ENCODE peak calls at places on chromosomes 1 and 21, in six cellular contexts. One of them, this sample, is unnamed.
A peak's percentile ranks its signal among the peaks of the same experiment; 100 is the strongest.

GRCh38 chr1:118371612-118372011 is 186.6 kb upstream of the SPAG17 start:
- DNase-seq in fibroblast of pulmonary artery: no peak
- DNase-seq in upper lobe of right lung: no peak
- DNase-seq in ovary: no peak
- DNase-seq in neural progenitor cell: no peak
- DNase-seq in cardiac muscle cell: no peak
- DNase-seq in this sample: no peak

GRCh38 chr1:67642694-67643093 is 42.3 kb upstream of the GADD45A start:
- DNase-seq in neural progenitor cell: peak; percentile 92
- DNase-seq in ovary: no peak
- DNase-seq in fibroblast of pulmonary artery: peak; percentile 60
- DNase-seq in upper lobe of right lung: no peak
- DNase-seq in cardiac muscle cell: peak; percentile 51
- DNase-seq in this sample: no peak

GRCh38 chr1:94068831-94069648 is 51.9 kb downstream of the ABCA4 start:
- DNase-seq in ovary: no peak
- DNase-seq in upper lobe of right lung: peak; percentile 75
- DNase-seq in neural progenitor cell: peak; percentile 54
- DNase-seq in fibroblast of pulmonary artery: peak; percentile 54
- DNase-seq in cardiac muscle cell: peak; percentile 58
- DNase-seq in this sample: no peak

GRCh38 chr1:215637041-215637573 is 70.0 kb downstream of the KCTD3 start:
- DNase-seq in fibroblast of pulmonary artery: peak; percentile 55
- DNase-seq in upper lobe of right lung: no peak
- DNase-seq in ovary: peak; percentile 25
- DNase-seq in neural progenitor cell: no peak
- DNase-seq in cardiac muscle cell: peak; percentile 73
- DNase-seq in this sample: peak; percentile 84

GRCh38 chr1:184152502-184152901 is 101.0 kb downstream of the TSEN15 start:
- DNase-seq in ovary: no peak
- DNase-seq in neural progenitor cell: no peak
- DNase-seq in cardiac muscle cell: peak; percentile 70
- DNase-seq in upper lobe of right lung: no peak
- DNase-seq in fibroblast of pulmonary artery: peak; percentile 74
- DNase-seq in this sample: no peak

GRCh38 chr1:154860154-154860870 is 9.8 kb downstream of the KCNN3 start:
- DNase-seq in ovary: no peak
- DNase-seq in fibroblast of pulmonary artery: no peak
- DNase-seq in cardiac muscle cell: no peak
- DNase-seq in upper lobe of right lung: no peak
- DNase-seq in neural progenitor cell: no peak
- DNase-seq in this sample: no peak

GRCh38 chr1:111904478-111905218 is 84.8 kb downstream of the KCND3 start:
- DNase-seq in neural progenitor cell: peak; percentile 85
- DNase-seq in cardiac muscle cell: no peak
- DNase-seq in fibroblast of pulmonary artery: no peak
- DNase-seq in ovary: no peak
- DNase-seq in upper lobe of right lung: no peak
- DNase-seq in this sample: no peak

GRCh38 chr1:31787261-31787660 is 23.1 kb upstream of the ADGRB2 start:
- DNase-seq in neural progenitor cell: no peak
- DNase-seq in fibroblast of pulmonary artery: no peak
- DNase-seq in cardiac muscle cell: no peak
- DNase-seq in ovary: peak; percentile 22
- DNase-seq in upper lobe of right lung: peak; percentile 48
- DNase-seq in this sample: no peak

GRCh38 chr1:38115682-38116187 is 69.1 kb upstream of the POU3F1 start:
- DNase-seq in fibroblast of pulmonary artery: no peak
- DNase-seq in upper lobe of right lung: no peak
- DNase-seq in cardiac muscle cell: no peak
- DNase-seq in neural progenitor cell: no peak
- DNase-seq in ovary: no peak
- DNase-seq in this sample: no peak

GRCh38 chr1:201127755-201128455 is 921 bp upstream of the ASCL5 start:
- DNase-seq in ovary: no peak
- DNase-seq in neural progenitor cell: no peak
- DNase-seq in fibroblast of pulmonary artery: no peak
- DNase-seq in upper lobe of right lung: no peak
- DNase-seq in cardiac muscle cell: no peak
- DNase-seq in this sample: no peak

GRCh38 chr1:220012259-220012658 is 34.0 kb downstream of the EPRS1 start:
- DNase-seq in neural progenitor cell: no peak
- DNase-seq in cardiac muscle cell: peak; percentile 38
- DNase-seq in ovary: no peak
- DNase-seq in fibroblast of pulmonary artery: peak; percentile 31
- DNase-seq in upper lobe of right lung: no peak
- DNase-seq in this sample: no peak

GRCh38 chr1:40362699-40363098 is 10.8 kb upstream of the SMAP2 start:
- DNase-seq in neural progenitor cell: no peak
- DNase-seq in upper lobe of right lung: no peak
- DNase-seq in ovary: no peak
- DNase-seq in fibroblast of pulmonary artery: peak; percentile 73
- DNase-seq in cardiac muscle cell: peak; percentile 70
- DNase-seq in this sample: no peak

GRCh38 chr1:243409284-243409683 is 153.4 kb downstream of the SDCCAG8 start:
- DNase-seq in upper lobe of right lung: no peak
- DNase-seq in fibroblast of pulmonary artery: peak; percentile 23
- DNase-seq in neural progenitor cell: no peak
- DNase-seq in cardiac muscle cell: peak; percentile 4
- DNase-seq in ovary: no peak
- DNase-seq in this sample: no peak

GRCh38 chr1:213541641-213542040 is 446.1 kb upstream of the PROX1 start:
- DNase-seq in cardiac muscle cell: no peak
- DNase-seq in ovary: no peak
- DNase-seq in upper lobe of right lung: no peak
- DNase-seq in neural progenitor cell: no peak
- DNase-seq in fibroblast of pulmonary artery: no peak
- DNase-seq in this sample: no peak

GRCh38 chr1:64539808-64540207 is 69.9 kb downstream of the CACHD1 start:
- DNase-seq in cardiac muscle cell: peak; percentile 87
- DNase-seq in ovary: peak; percentile 85
- DNase-seq in fibroblast of pulmonary artery: peak; percentile 87
- DNase-seq in neural progenitor cell: no peak
- DNase-seq in upper lobe of right lung: no peak
- DNase-seq in this sample: no peak

DNA sequence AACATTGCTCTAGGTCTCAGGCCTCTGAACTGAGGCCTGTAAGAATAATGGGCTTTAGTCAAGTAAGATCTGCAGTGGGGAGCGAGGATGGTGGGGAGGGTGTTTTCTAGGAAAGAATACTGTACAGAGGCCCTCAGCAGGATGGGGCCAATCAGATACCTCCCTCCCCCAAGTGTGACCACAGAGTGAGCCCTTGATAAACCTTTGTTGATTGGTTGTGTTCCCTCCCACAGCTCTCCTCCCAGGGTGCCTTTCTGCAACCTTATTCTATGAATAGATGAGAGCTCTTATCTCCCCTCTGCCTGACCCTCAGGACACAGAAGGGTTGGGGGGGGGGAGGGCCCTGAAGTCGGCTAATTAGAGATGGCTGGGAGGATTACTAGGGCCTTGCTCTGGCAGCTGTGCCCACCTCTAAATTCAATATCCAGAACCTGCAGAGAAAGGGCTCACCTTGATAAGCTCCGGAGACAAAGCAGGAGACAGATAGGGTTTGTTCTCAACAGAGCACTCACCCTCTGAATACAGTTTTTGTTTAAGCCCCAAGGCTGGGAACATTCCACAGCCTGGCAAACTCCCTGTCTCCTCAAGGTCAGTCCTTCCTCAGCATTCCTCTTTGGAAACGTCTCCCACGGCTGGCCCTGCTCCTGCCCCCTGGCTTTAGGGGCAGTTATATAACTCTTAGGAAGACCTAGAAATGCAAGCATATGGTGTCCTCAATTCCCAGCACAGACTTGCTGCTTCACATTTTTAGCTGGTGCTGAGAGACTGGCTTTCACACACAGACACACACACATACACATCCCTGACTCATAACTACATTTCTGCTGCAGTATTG is 42.9 kb downstream of the ATP1A1 start:
- DNase-seq in fibroblast of pulmonary artery: peak; percentile 31
- DNase-seq in cardiac muscle cell: peak; percentile 25
- DNase-seq in upper lobe of right lung: no peak
- DNase-seq in ovary: peak; percentile 45
- DNase-seq in neural progenitor cell: peak; percentile 76
- DNase-seq in this sample: no peak
- TF ChIP-seq CTCF in fibroblast of pulmonary artery: peak; percentile 15
- TF ChIP-seq CTCF in cardiac muscle cell: peak; percentile 13
- TF ChIP-seq CTCF in upper lobe of right lung: no peak
- TF ChIP-seq CTCF in ovary: no peak
- TF ChIP-seq CTCF in neural progenitor cell: peak; percentile 34
- TF ChIP-seq CTCF in this sample: no peak

GRCh38 chr1:2525896-2526823 is at the start of gene PANK4:
- DNase-seq in upper lobe of right lung: peak; percentile 97
- DNase-seq in neural progenitor cell: peak; percentile 99
- DNase-seq in cardiac muscle cell: peak; percentile 96
- DNase-seq in fibroblast of pulmonary artery: peak; percentile 94
- DNase-seq in ovary: peak; percentile 90
- DNase-seq in this sample: peak; percentile 78
- TF ChIP-seq CTCF in upper lobe of right lung: no peak
- TF ChIP-seq CTCF in neural progenitor cell: no peak
- TF ChIP-seq CTCF in cardiac muscle cell: no peak
- TF ChIP-seq CTCF in fibroblast of pulmonary artery: no peak
- TF ChIP-seq CTCF in ovary: no peak
- TF ChIP-seq CTCF in this sample: no peak

GRCh38 chr1:6440198-6441126 is 15.9 kb downstream of the ESPN start:
- DNase-seq in ovary: no peak
- DNase-seq in cardiac muscle cell: peak; percentile 46
- DNase-seq in fibroblast of pulmonary artery: no peak
- DNase-seq in neural progenitor cell: peak; percentile 84
- DNase-seq in upper lobe of right lung: peak; percentile 89
- DNase-seq in this sample: no peak
- TF ChIP-seq CTCF in ovary: no peak
- TF ChIP-seq CTCF in cardiac muscle cell: peak; percentile 26
- TF ChIP-seq CTCF in fibroblast of pulmonary artery: no peak
- TF ChIP-seq CTCF in neural progenitor cell: peak; percentile 65
- TF ChIP-seq CTCF in upper lobe of right lung: peak; percentile 25
- TF ChIP-seq CTCF in this sample: no peak

GRCh38 chr21:25929859-25930520 is 195.2 kb downstream of the GABPA start:
- DNase-seq in ovary: no peak
- DNase-seq in fibroblast of pulmonary artery: peak; percentile 60
- DNase-seq in neural progenitor cell: peak; percentile 18
- DNase-seq in upper lobe of right lung: no peak
- DNase-seq in cardiac muscle cell: peak; percentile 52
- DNase-seq in this sample: no peak
- TF ChIP-seq CTCF in ovary: no peak
- TF ChIP-seq CTCF in fibroblast of pulmonary artery: no peak
- TF ChIP-seq CTCF in neural progenitor cell: peak; percentile 21
- TF ChIP-seq CTCF in upper lobe of right lung: no peak
- TF ChIP-seq CTCF in cardiac muscle cell: peak; percentile 17
- TF ChIP-seq CTCF in this sample: no peak

GRCh38 chr1:52662645-52663313 is 29.8 kb downstream of the SHISAL2A start:
- DNase-seq in fibroblast of pulmonary artery: peak; percentile 70
- DNase-seq in ovary: no peak
- DNase-seq in upper lobe of right lung: no peak
- DNase-seq in neural progenitor cell: peak; percentile 94
- DNase-seq in cardiac muscle cell: peak; percentile 72
- DNase-seq in this sample: no peak
- TF ChIP-seq CTCF in fibroblast of pulmonary artery: no peak
- TF ChIP-seq CTCF in ovary: no peak
- TF ChIP-seq CTCF in upper lobe of right lung: no peak
- TF ChIP-seq CTCF in neural progenitor cell: peak; percentile 12
- TF ChIP-seq CTCF in cardiac muscle cell: no peak
- TF ChIP-seq CTCF in this sample: no peak

DNA sequence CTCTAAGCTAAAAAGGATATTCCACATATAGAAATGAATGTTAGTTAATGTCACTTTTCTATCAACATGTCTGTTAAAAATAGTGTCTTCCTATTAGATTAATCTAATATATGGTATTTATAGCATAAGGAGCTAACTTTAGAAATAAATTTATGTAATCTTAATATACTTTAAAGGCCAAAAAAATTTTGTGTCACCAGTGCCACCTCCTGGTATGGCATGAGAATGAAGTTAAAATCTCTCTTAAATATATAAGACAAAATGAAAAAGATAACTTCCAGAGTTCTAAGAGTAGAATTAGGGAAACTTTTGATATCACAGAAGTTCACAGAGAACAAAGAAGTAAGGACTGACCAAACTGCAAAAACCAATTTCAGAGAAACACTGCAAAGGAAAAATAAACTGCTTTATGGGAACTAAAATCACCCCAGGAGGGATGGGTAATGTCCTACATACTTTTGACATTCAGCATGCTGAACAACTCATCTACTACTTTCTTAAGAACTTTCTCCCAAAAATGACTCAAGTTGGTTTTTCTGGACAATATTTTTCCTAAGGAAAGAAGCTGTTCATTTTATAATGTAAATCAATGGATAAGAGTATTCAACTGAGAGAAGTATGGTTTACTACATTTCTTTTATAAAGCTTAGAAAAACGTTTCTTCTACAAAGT is 82.8 kb downstream of the TRIM33 start:
- DNase-seq in cardiac muscle cell: peak; percentile 44
- DNase-seq in ovary: no peak
- DNase-seq in upper lobe of right lung: no peak
- DNase-seq in neural progenitor cell: no peak
- DNase-seq in fibroblast of pulmonary artery: peak; percentile 51
- DNase-seq in this sample: no peak
- TF ChIP-seq CTCF in cardiac muscle cell: peak; percentile 53
- TF ChIP-seq CTCF in ovary: no peak
- TF ChIP-seq CTCF in upper lobe of right lung: peak; percentile 56
- TF ChIP-seq CTCF in neural progenitor cell: peak; percentile 49
- TF ChIP-seq CTCF in fibroblast of pulmonary artery: peak; percentile 53
- TF ChIP-seq CTCF in this sample: peak; percentile 43

GRCh38 chr1:165631403-165632151 is 543 bp downstream of the MGST3 start:
- DNase-seq in cardiac muscle cell: peak; percentile 85
- DNase-seq in upper lobe of right lung: peak; percentile 81
- DNase-seq in neural progenitor cell: peak; percentile 70
- DNase-seq in ovary: peak; percentile 46
- DNase-seq in fibroblast of pulmonary artery: peak; percentile 80
- DNase-seq in this sample: peak; percentile 34
- TF ChIP-seq CTCF in cardiac muscle cell: peak; percentile 24
- TF ChIP-seq CTCF in upper lobe of right lung: no peak
- TF ChIP-seq CTCF in neural progenitor cell: no peak
- TF ChIP-seq CTCF in ovary: no peak
- TF ChIP-seq CTCF in fibroblast of pulmonary artery: peak; percentile 28
- TF ChIP-seq CTCF in this sample: peak; percentile 19

GRCh38 chr1:218983848-218984247 is 189.8 kb upstream of the LYPLAL1 start:
- DNase-seq in cardiac muscle cell: no peak
- DNase-seq in neural progenitor cell: peak; percentile 52
- DNase-seq in upper lobe of right lung: no peak
- DNase-seq in ovary: no peak
- DNase-seq in fibroblast of pulmonary artery: no peak
- DNase-seq in this sample: no peak
- TF ChIP-seq CTCF in cardiac muscle cell: peak; percentile 16
- TF ChIP-seq CTCF in neural progenitor cell: peak; percentile 59
- TF ChIP-seq CTCF in upper lobe of right lung: no peak
- TF ChIP-seq CTCF in ovary: no peak
- TF ChIP-seq CTCF in fibroblast of pulmonary artery: peak; percentile 24
- TF ChIP-seq CTCF in this sample: peak; percentile 2

GRCh38 chr1:11248169-11248568 is 14.2 kb downstream of the MTOR start:
- DNase-seq in ovary: no peak
- DNase-seq in upper lobe of right lung: no peak
- DNase-seq in fibroblast of pulmonary artery: no peak
- DNase-seq in cardiac muscle cell: no peak
- DNase-seq in neural progenitor cell: no peak
- DNase-seq in this sample: no peak
- TF ChIP-seq CTCF in ovary: no peak
- TF ChIP-seq CTCF in upper lobe of right lung: no peak
- TF ChIP-seq CTCF in fibroblast of pulmonary artery: no peak
- TF ChIP-seq CTCF in cardiac muscle cell: no peak
- TF ChIP-seq CTCF in neural progenitor cell: no peak
- TF ChIP-seq CTCF in this sample: no peak

This sample was measured in AG09319.